ENCODE peak calls at places on chromosomes 5 and 9, in four cellular contexts. J is heart left ventricle; F is fibroblast of lung; Y is CD8-positive, alpha-beta T cell. T is an unnamed sample.

GRCh38 chr5:206406-206805 is 11.5 kb downstream of the CCDC127 start:
- DNase-seq in J (peak), F (peak), Y (no peak), T (no peak)

GRCh38 chr5:168404366-168404765 is 81.9 kb upstream of the RARS1 start:
- DNase-seq in J (no peak), F (peak), Y (no peak), T (no peak)

GRCh38 chr9:108569624-108570023 is 286.2 kb downstream of the ACTL7B start:
- DNase-seq in J (no peak), F (peak), Y (no peak), T (no peak)

GRCh38 chr9:95024097-95024671 is 293.3 kb downstream of the FANCC start:
- DNase-seq in J (peak), F (no peak), Y (no peak), T (no peak)

GRCh38 chr9:138112791-138113600 is 235.4 kb downstream of the CACNA1B start:
- DNase-seq in J (no peak), F (no peak), Y (no peak), T (peak)

GRCh38 chr5:74040065-74040551 is 414.1 kb downstream of the ARHGEF28 start:
- DNase-seq in J (peak), F (peak), Y (no peak), T (no peak)

GRCh38 chr5:106307265-106307664 is 1363.5 kb downstream of the EFNA5 start:
- DNase-seq in J (no peak), F (peak), Y (no peak), T (no peak)

GRCh38 chr5:40615586-40616193 is 64.0 kb upstream of the PTGER4 start:
- DNase-seq in J (no peak), F (peak), Y (no peak), T (no peak)

GRCh38 chr9:129697111-129697955 is 31.9 kb downstream of the PRRX2 start:
- DNase-seq in J (peak), F (peak), Y (no peak), T (no peak)

GRCh38 chr5:81232449-81233079 is 558 bp upstream of the CKMT2 start:
- DNase-seq in J (peak), F (no peak), Y (no peak), T (no peak)

GRCh38 chr5:169988947-169989346 is 8.7 kb upstream of the INSYN2B start:
- DNase-seq in J (no peak), F (no peak), Y (no peak), T (no peak)

GRCh38 chr5:143677403-143677802 is 134.6 kb upstream of the HMHB1 start:
- DNase-seq in J (no peak), F (no peak), Y (no peak), T (no peak)

GRCh38 chr9:23477908-23478307 is 348.1 kb downstream of the ELAVL2 start:
- DNase-seq in J (no peak), F (no peak), Y (no peak), T (no peak)

GRCh38 chr5:137822983-137823382 is 44.7 kb upstream of the MYOT start:
- DNase-seq in J (no peak), F (no peak), Y (no peak), T (no peak)

GRCh38 chr9:127172066-127172707 is 49.8 kb upstream of the ANGPTL2 start:
- DNase-seq in J (no peak), F (no peak), Y (no peak), T (peak)

GRCh38 chr9:134186471-134187109 is 22.2 kb upstream of the RNU6ATAC start:
- DNase-seq in J (peak), F (no peak), Y (no peak), T (no peak)

GRCh38 chr9:89732952-89733349 is 128.1 kb downstream of the GADD45G start:
- DNase-seq in J (no peak), F (no peak), Y (no peak), T (no peak)

GRCh38 chr9:102483666-102484065 is 511.5 kb upstream of the CYLC2 start:
- DNase-seq in J (no peak), F (no peak), Y (no peak), T (no peak)

GRCh38 chr5:6711409-6712135 is 1.7 kb upstream of the TENT4A start:
- DNase-seq in J (no peak), F (no peak), Y (no peak), T (peak)

GRCh38 chr9:7979591-7979990 is 180.0 kb upstream of the DMAC1 start:
- DNase-seq in J (no peak), F (no peak), Y (no peak), T (no peak)

GRCh38 chr5:147406636-147407035 is 103.2 kb downstream of the DPYSL3 start:
- DNase-seq in J (no peak), F (no peak), Y (no peak), T (no peak)

GRCh38 chr9:81693639-81694378 is 4.5 kb upstream of the TLE1 start:
- DNase-seq in J (no peak), F (peak), Y (no peak), T (no peak)

GRCh38 chr9:14687042-14687719 is 6.1 kb downstream of the ZDHHC21 start:
- DNase-seq in J (no peak), F (peak), Y (no peak), T (no peak)

GRCh38 chr9:34629492-34629809 is 585 bp upstream of the ARID3C start:
- DNase-seq in J (no peak), F (no peak), Y (no peak), T (no peak)

GRCh38 chr5:36442796-36443195 is 141.1 kb upstream of the RANBP3L start:
- DNase-seq in J (no peak), F (peak), Y (no peak), T (no peak)

GRCh38 chr9:37420271-37421215 is 2.0 kb upstream of the GRHPR start:
- DNase-seq in J (no peak), F (no peak), Y (no peak), T (no peak)

GRCh38 chr9:15401266-15401665 is 21.4 kb upstream of the SNAPC3 start:
- DNase-seq in J (no peak), F (peak), Y (no peak), T (no peak)

GRCh38 chr9:91062281-91062680 is 260.7 kb downstream of the SYK start:
- DNase-seq in J (no peak), F (no peak), Y (no peak), T (peak)

GRCh38 chr5:90099099-90099498 is 310.5 kb downstream of the CETN3 start:
- DNase-seq in J (no peak), F (peak), Y (no peak), T (no peak)

GRCh38 chr9:96294146-96294545 is 7.8 kb downstream of the HSD17B3 start:
- DNase-seq in J (no peak), F (no peak), Y (no peak), T (no peak)

GRCh38 chr5:181255276-181255675 is 5.7 kb downstream of the TRIM52 start:
- DNase-seq in J (no peak), F (no peak), Y (no peak), T (no peak)

GRCh38 chr5:172769598-172770373 is 1.2 kb downstream of the DUSP1 start:
- DNase-seq in J (no peak), F (peak), Y (peak), T (no peak)

GRCh38 chr9:128349125-128349524 is 8.8 kb downstream of the SLC27A4 start:
- DNase-seq in J (no peak), F (no peak), Y (no peak), T (no peak)

GRCh38 chr5:153256-153655 is 38.0 kb upstream of the LRRC14B start:
- DNase-seq in J (no peak), F (peak), Y (no peak), T (no peak)

GRCh38 chr5:171315925-171316257 is 6.8 kb downstream of the TLX3 start:
- DNase-seq in J (no peak), F (no peak), Y (no peak), T (no peak)

GRCh38 chr9:89868100-89868499 is 263.3 kb downstream of the GADD45G start:
- DNase-seq in J (no peak), F (no peak), Y (no peak), T (no peak)

GRCh38 chr5:108380531-108381021 is 1.3 kb downstream of the FBXL17 start:
- DNase-seq in J (peak), F (peak), Y (peak), T (peak)

GRCh38 chr5:30581198-30581925 is 612.1 kb upstream of the CDH6 start:
- DNase-seq in J (no peak), F (peak), Y (no peak), T (no peak)

GRCh38 chr9:78021692-78022091 is 9.9 kb downstream of the GNAQ start:
- DNase-seq in J (peak), F (no peak), Y (no peak), T (no peak)

GRCh38 chr5:43563321-43563720 is 6.4 kb upstream of the PAIP1 start:
- DNase-seq in J (no peak), F (peak), Y (no peak), T (no peak)
- TF ChIP-seq CTCF in J (no peak), F (no peak), Y (no peak), T (no peak)

DNA sequence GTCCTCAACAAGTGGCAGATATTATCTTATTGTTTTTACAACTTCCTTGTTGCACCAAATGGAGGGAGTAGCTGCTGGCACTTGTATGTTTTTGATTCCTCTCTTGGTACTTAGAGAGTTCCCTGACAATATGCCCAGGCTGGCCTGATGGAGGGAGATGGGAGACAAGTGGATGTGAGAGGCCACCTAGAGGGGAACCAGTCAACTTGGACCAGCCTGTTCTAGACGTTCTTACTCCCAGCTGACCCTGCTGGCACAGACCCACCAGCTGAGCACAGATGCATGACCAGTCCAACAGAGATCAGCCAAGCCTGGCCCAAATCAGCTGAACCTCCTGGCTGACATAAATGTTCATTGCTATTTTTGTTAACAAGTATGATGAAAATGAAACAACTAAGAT is 60.9 kb upstream of the GDNF start:
- DNase-seq in J (peak), F (peak), Y (no peak), T (no peak)
- TF ChIP-seq CTCF in J (no peak), F (peak), Y (no peak), T (no peak)

GRCh38 chr9:19102631-19103345 is at the start of gene HAUS6:
- DNase-seq in J (peak), F (peak), Y (peak), T (peak)
- TF ChIP-seq CTCF in J (peak), F (peak), Y (no peak), T (peak)

GRCh38 chr9:1709347-1709746 is 305.8 kb upstream of the SMARCA2 start:
- DNase-seq in J (no peak), F (no peak), Y (no peak), T (no peak)
- TF ChIP-seq CTCF in J (no peak), F (no peak), Y (no peak), T (peak)

DNA sequence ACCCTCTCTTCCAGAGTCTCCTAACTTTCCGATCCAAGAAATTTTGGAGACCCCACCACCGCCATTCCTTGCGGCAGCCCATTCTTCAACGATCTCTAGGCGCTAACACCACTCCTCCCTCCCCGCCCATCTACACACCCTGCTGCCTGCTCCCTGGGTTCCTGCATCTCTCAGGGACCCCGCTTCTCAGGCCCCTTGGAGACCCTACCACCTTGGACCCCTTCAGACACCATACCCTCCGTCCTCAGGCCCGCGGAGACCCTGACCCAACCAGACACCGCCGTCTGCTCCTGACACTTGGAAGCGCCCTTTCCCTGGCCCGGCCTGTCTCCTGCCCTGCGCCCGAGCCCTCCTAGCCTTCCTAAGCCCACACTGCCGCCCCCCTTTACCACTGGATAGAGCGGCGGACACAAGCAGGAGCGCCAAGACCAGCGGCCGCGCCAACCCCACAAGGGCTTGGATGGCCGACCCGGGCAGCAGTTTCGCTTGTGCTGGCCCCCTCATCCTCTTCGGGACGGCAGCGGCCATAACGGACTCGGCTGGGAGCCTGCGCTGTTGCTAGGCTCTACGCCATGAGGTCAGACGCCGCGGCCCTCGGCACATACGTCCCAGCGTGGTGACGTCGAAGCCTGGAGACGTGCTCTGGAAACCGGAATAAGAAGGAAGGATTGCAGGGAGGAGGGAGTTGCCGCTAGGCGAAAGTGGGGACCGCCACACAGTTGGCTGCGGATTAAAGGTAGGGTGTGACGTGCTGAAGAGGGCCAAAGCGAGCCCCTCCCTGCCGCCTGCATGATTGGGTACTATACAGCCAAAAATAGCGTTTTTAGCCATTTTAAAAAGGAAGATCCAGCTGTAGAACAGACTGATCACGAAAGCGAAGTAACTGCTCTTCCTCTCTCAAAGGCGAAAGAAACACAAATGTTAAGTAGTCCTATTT is at the start of gene C5orf15:
- DNase-seq in J (peak), F (peak), Y (peak), T (peak)
- TF ChIP-seq CTCF in J (no peak), F (no peak), Y (no peak), T (peak)